ENCODE peak calls at places on chromosomes 2 and 18, in eight cellular contexts. One of them, this sample, is unnamed.

GRCh38 chr2:8586397-8587051 is 95.3 kb upstream of the ID2 start:
- DNase-seq in A549: no peak
- DNase-seq in foreskin fibroblast: no peak
- DNase-seq in brain microvascular endothelial cell: no peak
- DNase-seq in fibroblast of lung: no peak
- DNase-seq in astrocyte of the spinal cord: no peak
- DNase-seq in suprapubic skin: peak
- DNase-seq in MM.1S: no peak
- DNase-seq in this sample: no peak

GRCh38 chr2:232075080-232075479 is 113.6 kb downstream of the DIS3L2 start:
- DNase-seq in A549: no peak
- DNase-seq in fibroblast of lung: no peak
- DNase-seq in MM.1S: no peak
- DNase-seq in brain microvascular endothelial cell: no peak
- DNase-seq in astrocyte of the spinal cord: no peak
- DNase-seq in suprapubic skin: no peak
- DNase-seq in foreskin fibroblast: peak
- DNase-seq in this sample: peak

GRCh38 chr18:8435376-8435775 is 173.9 kb upstream of the RAB12 start:
- DNase-seq in brain microvascular endothelial cell: no peak
- DNase-seq in foreskin fibroblast: no peak
- DNase-seq in MM.1S: no peak
- DNase-seq in suprapubic skin: no peak
- DNase-seq in A549: no peak
- DNase-seq in fibroblast of lung: no peak
- DNase-seq in astrocyte of the spinal cord: no peak
- DNase-seq in this sample: no peak

GRCh38 chr2:68925298-68925885 is 27.3 kb downstream of the GKN2 start:
- DNase-seq in A549: peak
- DNase-seq in fibroblast of lung: peak
- DNase-seq in brain microvascular endothelial cell: peak
- DNase-seq in MM.1S: peak
- DNase-seq in astrocyte of the spinal cord: peak
- DNase-seq in foreskin fibroblast: peak
- DNase-seq in suprapubic skin: no peak
- DNase-seq in this sample: no peak

GRCh38 chr2:1541812-1542211 is 128.5 kb downstream of the TPO start:
- DNase-seq in brain microvascular endothelial cell: no peak
- DNase-seq in foreskin fibroblast: no peak
- DNase-seq in fibroblast of lung: peak
- DNase-seq in suprapubic skin: peak
- DNase-seq in MM.1S: no peak
- DNase-seq in astrocyte of the spinal cord: no peak
- DNase-seq in A549: no peak
- DNase-seq in this sample: no peak

GRCh38 chr2:241659150-241659739 is 21.8 kb downstream of the ATG4B start:
- DNase-seq in A549: peak
- DNase-seq in MM.1S: no peak
- DNase-seq in foreskin fibroblast: peak
- DNase-seq in fibroblast of lung: peak
- DNase-seq in suprapubic skin: no peak
- DNase-seq in brain microvascular endothelial cell: peak
- DNase-seq in astrocyte of the spinal cord: peak
- DNase-seq in this sample: no peak

GRCh38 chr2:232142049-232142448 is 180.5 kb downstream of the DIS3L2 start:
- DNase-seq in brain microvascular endothelial cell: peak
- DNase-seq in MM.1S: peak
- DNase-seq in suprapubic skin: no peak
- DNase-seq in A549: peak
- DNase-seq in astrocyte of the spinal cord: peak
- DNase-seq in fibroblast of lung: peak
- DNase-seq in foreskin fibroblast: peak
- DNase-seq in this sample: no peak

GRCh38 chr2:189163889-189164288 is 15.7 kb downstream of the COL5A2 start:
- DNase-seq in A549: no peak
- DNase-seq in foreskin fibroblast: peak
- DNase-seq in fibroblast of lung: peak
- DNase-seq in astrocyte of the spinal cord: peak
- DNase-seq in suprapubic skin: no peak
- DNase-seq in MM.1S: no peak
- DNase-seq in brain microvascular endothelial cell: peak
- DNase-seq in this sample: peak

GRCh38 chr2:234422242-234422641 is 74.6 kb downstream of the ARL4C start:
- DNase-seq in suprapubic skin: no peak
- DNase-seq in brain microvascular endothelial cell: peak
- DNase-seq in astrocyte of the spinal cord: peak
- DNase-seq in A549: peak
- DNase-seq in MM.1S: no peak
- DNase-seq in foreskin fibroblast: peak
- DNase-seq in fibroblast of lung: peak
- DNase-seq in this sample: peak

GRCh38 chr2:69185807-69186206 is 172.8 kb downstream of the ANTXR1 start:
- DNase-seq in foreskin fibroblast: no peak
- DNase-seq in MM.1S: no peak
- DNase-seq in astrocyte of the spinal cord: peak
- DNase-seq in A549: no peak
- DNase-seq in brain microvascular endothelial cell: peak
- DNase-seq in fibroblast of lung: peak
- DNase-seq in suprapubic skin: no peak
- DNase-seq in this sample: peak

GRCh38 chr2:54103454-54104314 is 11.7 kb upstream of the ACYP2 start:
- DNase-seq in brain microvascular endothelial cell: peak
- DNase-seq in astrocyte of the spinal cord: peak
- DNase-seq in A549: peak
- DNase-seq in suprapubic skin: no peak
- DNase-seq in fibroblast of lung: peak
- DNase-seq in foreskin fibroblast: peak
- DNase-seq in MM.1S: peak
- DNase-seq in this sample: peak

GRCh38 chr2:118309201-118310015 is 221.1 kb downstream of the INSIG2 start:
- DNase-seq in suprapubic skin: no peak
- DNase-seq in MM.1S: no peak
- DNase-seq in astrocyte of the spinal cord: no peak
- DNase-seq in fibroblast of lung: no peak
- DNase-seq in A549: no peak
- DNase-seq in brain microvascular endothelial cell: no peak
- DNase-seq in foreskin fibroblast: no peak
- DNase-seq in this sample: no peak

GRCh38 chr2:179580378-179581146 is 280.9 kb downstream of the ZNF385B start:
- DNase-seq in astrocyte of the spinal cord: no peak
- DNase-seq in MM.1S: no peak
- DNase-seq in suprapubic skin: no peak
- DNase-seq in brain microvascular endothelial cell: no peak
- DNase-seq in A549: no peak
- DNase-seq in foreskin fibroblast: no peak
- DNase-seq in fibroblast of lung: peak
- DNase-seq in this sample: no peak

GRCh38 chr2:24021122-24021998 is 11.5 kb downstream of the MFSD2B start:
- DNase-seq in foreskin fibroblast: peak
- DNase-seq in MM.1S: no peak
- DNase-seq in fibroblast of lung: no peak
- DNase-seq in A549: peak
- DNase-seq in suprapubic skin: peak
- DNase-seq in brain microvascular endothelial cell: no peak
- DNase-seq in astrocyte of the spinal cord: no peak
- DNase-seq in this sample: no peak

GRCh38 chr2:222448806-222449205 is 24.5 kb downstream of the SGPP2 start:
- DNase-seq in brain microvascular endothelial cell: no peak
- DNase-seq in MM.1S: no peak
- DNase-seq in astrocyte of the spinal cord: no peak
- DNase-seq in suprapubic skin: no peak
- DNase-seq in A549: no peak
- DNase-seq in foreskin fibroblast: peak
- DNase-seq in fibroblast of lung: peak
- DNase-seq in this sample: no peak

GRCh38 chr2:173652311-173652710 is 297.6 kb downstream of the CDCA7 start:
- DNase-seq in A549: peak
- DNase-seq in astrocyte of the spinal cord: peak
- DNase-seq in suprapubic skin: no peak
- DNase-seq in MM.1S: no peak
- DNase-seq in foreskin fibroblast: peak
- DNase-seq in fibroblast of lung: peak
- DNase-seq in brain microvascular endothelial cell: peak
- DNase-seq in this sample: peak

GRCh38 chr2:100616841-100617390 is 54.1 kb downstream of the PDCL3 start:
- DNase-seq in suprapubic skin: no peak
- DNase-seq in foreskin fibroblast: no peak
- DNase-seq in A549: no peak
- DNase-seq in MM.1S: no peak
- DNase-seq in astrocyte of the spinal cord: no peak
- DNase-seq in brain microvascular endothelial cell: no peak
- DNase-seq in fibroblast of lung: no peak
- DNase-seq in this sample: no peak

GRCh38 chr2:177553176-177553909 is 160.8 kb downstream of the AGPS start:
- DNase-seq in MM.1S: no peak
- DNase-seq in A549: no peak
- DNase-seq in foreskin fibroblast: peak
- DNase-seq in astrocyte of the spinal cord: peak
- DNase-seq in suprapubic skin: no peak
- DNase-seq in brain microvascular endothelial cell: peak
- DNase-seq in fibroblast of lung: peak
- DNase-seq in this sample: no peak

GRCh38 chr2:191845876-191846786 is 757 bp downstream of the CAVIN2 start:
- DNase-seq in astrocyte of the spinal cord: no peak
- DNase-seq in fibroblast of lung: no peak
- DNase-seq in MM.1S: no peak
- DNase-seq in suprapubic skin: no peak
- DNase-seq in A549: no peak
- DNase-seq in foreskin fibroblast: peak
- DNase-seq in brain microvascular endothelial cell: no peak
- DNase-seq in this sample: no peak

GRCh38 chr2:191846787-191847620 is at the start of gene CAVIN2:
- DNase-seq in A549: peak
- DNase-seq in astrocyte of the spinal cord: peak
- DNase-seq in MM.1S: no peak
- DNase-seq in fibroblast of lung: peak
- DNase-seq in suprapubic skin: peak
- DNase-seq in brain microvascular endothelial cell: peak
- DNase-seq in foreskin fibroblast: peak
- DNase-seq in this sample: no peak

GRCh38 chr2:191847764-191848163 is 876 bp upstream of the CAVIN2 start:
- DNase-seq in brain microvascular endothelial cell: no peak
- DNase-seq in MM.1S: no peak
- DNase-seq in astrocyte of the spinal cord: no peak
- DNase-seq in fibroblast of lung: no peak
- DNase-seq in foreskin fibroblast: no peak
- DNase-seq in suprapubic skin: no peak
- DNase-seq in A549: no peak
- DNase-seq in this sample: no peak

GRCh38 chr2:191844706-191845105 is 2.2 kb downstream of the CAVIN2 start:
- DNase-seq in fibroblast of lung: no peak
- DNase-seq in foreskin fibroblast: peak
- DNase-seq in suprapubic skin: no peak
- DNase-seq in A549: no peak
- DNase-seq in MM.1S: no peak
- DNase-seq in astrocyte of the spinal cord: no peak
- DNase-seq in brain microvascular endothelial cell: no peak
- DNase-seq in this sample: no peak

DNA sequence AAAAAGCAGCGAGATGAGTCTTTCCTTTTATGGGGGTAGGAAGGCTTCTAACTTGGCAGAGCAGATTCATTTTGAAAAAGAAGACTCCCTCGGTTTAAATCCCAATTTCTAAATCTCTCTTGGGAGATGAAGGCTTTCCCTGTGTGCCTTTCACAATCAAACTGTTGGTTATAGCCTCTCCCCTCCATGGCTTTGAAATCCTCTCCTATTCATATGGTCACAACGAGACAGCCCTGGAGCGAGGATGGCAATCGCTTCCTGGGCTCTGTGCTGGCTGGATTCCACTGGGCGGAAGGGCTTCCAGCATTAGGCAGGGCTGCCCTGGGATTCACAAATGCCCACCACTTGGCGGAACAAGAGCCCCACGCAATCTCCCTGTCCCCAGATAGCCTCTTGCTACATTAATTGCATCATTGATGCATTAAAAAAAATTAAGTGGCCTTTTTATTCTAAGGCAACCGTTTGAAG is 1.6 kb downstream of the CAVIN2 start:
- DNase-seq in MM.1S: no peak
- DNase-seq in astrocyte of the spinal cord: no peak
- DNase-seq in A549: no peak
- DNase-seq in foreskin fibroblast: peak
- DNase-seq in fibroblast of lung: no peak
- DNase-seq in brain microvascular endothelial cell: no peak
- DNase-seq in suprapubic skin: no peak
- DNase-seq in this sample: no peak
- H3K4me3 ChIP-seq in MM.1S: no peak
- H3K4me3 ChIP-seq in astrocyte of the spinal cord: peak
- H3K4me3 ChIP-seq in A549: peak
- H3K4me3 ChIP-seq in foreskin fibroblast: peak
- H3K4me3 ChIP-seq in fibroblast of lung: peak
- H3K4me3 ChIP-seq in brain microvascular endothelial cell: peak
- H3K4me3 ChIP-seq in suprapubic skin: peak
- H3K4me3 ChIP-seq in this sample: peak

DNA sequence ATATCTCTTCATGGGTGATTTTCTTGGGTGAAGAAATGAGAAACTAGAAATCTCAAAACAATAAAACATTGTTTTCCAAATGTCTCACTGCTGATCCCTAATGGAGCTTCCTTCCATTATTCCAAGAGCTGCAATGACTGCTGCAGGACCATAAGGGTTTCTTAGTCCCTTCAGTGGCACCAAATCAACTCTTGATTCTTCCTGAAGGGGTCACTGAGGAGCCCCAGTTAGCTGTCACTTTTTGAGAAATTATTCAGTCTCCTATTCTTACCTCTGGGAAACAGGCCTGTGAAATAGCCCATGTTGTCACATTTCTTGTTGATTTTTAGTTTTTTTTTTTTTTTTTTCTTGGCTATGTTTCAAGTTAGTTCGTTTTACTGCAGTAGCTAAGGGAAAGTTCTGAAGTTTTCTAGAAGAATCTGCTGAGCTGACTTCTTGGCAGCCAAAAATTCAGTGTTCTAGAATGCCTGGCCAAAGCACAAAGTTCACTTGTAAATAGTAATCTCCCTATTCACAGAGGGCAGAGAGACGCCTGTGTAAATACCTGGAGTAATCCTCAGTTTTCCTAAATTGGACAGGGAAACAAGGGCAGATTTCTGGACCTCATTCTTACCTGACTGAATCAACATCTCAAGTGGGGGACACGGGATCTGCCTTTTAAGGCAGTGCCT is 480.0 kb downstream of the RIT2 start:
- DNase-seq in fibroblast of lung: no peak
- DNase-seq in suprapubic skin: no peak
- DNase-seq in brain microvascular endothelial cell: no peak
- DNase-seq in MM.1S: no peak
- DNase-seq in foreskin fibroblast: no peak
- DNase-seq in astrocyte of the spinal cord: no peak
- DNase-seq in A549: no peak
- DNase-seq in this sample: no peak
- TF ChIP-seq CTCF in fibroblast of lung: no peak
- TF ChIP-seq CTCF in suprapubic skin: no peak
- TF ChIP-seq CTCF in brain microvascular endothelial cell: peak
- TF ChIP-seq CTCF in MM.1S: no peak
- TF ChIP-seq CTCF in foreskin fibroblast: no peak
- TF ChIP-seq CTCF in astrocyte of the spinal cord: no peak
- TF ChIP-seq CTCF in A549: no peak
- TF ChIP-seq CTCF in this sample: no peak

GRCh38 chr2:218897394-218898108 is 16.9 kb downstream of the WNT10A start:
- DNase-seq in fibroblast of lung: no peak
- DNase-seq in MM.1S: peak
- DNase-seq in brain microvascular endothelial cell: no peak
- DNase-seq in A549: no peak
- DNase-seq in foreskin fibroblast: no peak
- DNase-seq in astrocyte of the spinal cord: no peak
- DNase-seq in suprapubic skin: no peak
- DNase-seq in this sample: no peak
- H3K4me3 ChIP-seq in fibroblast of lung: no peak
- H3K4me3 ChIP-seq in MM.1S: peak
- H3K4me3 ChIP-seq in brain microvascular endothelial cell: no peak
- H3K4me3 ChIP-seq in A549: peak
- H3K4me3 ChIP-seq in foreskin fibroblast: no peak
- H3K4me3 ChIP-seq in astrocyte of the spinal cord: no peak
- H3K4me3 ChIP-seq in suprapubic skin: peak
- H3K4me3 ChIP-seq in this sample: no peak

GRCh38 chr18:35604369-35604768 is 22.8 kb downstream of the GALNT1 start:
- DNase-seq in suprapubic skin: no peak
- DNase-seq in fibroblast of lung: no peak
- DNase-seq in MM.1S: no peak
- DNase-seq in A549: no peak
- DNase-seq in foreskin fibroblast: no peak
- DNase-seq in astrocyte of the spinal cord: no peak
- DNase-seq in brain microvascular endothelial cell: no peak
- DNase-seq in this sample: no peak
- TF ChIP-seq CTCF in suprapubic skin: no peak
- TF ChIP-seq CTCF in fibroblast of lung: no peak
- TF ChIP-seq CTCF in MM.1S: no peak
- TF ChIP-seq CTCF in A549: no peak
- TF ChIP-seq CTCF in foreskin fibroblast: no peak
- TF ChIP-seq CTCF in astrocyte of the spinal cord: no peak
- TF ChIP-seq CTCF in brain microvascular endothelial cell: no peak
- TF ChIP-seq CTCF in this sample: no peak

This sample was measured in AG09309.